ENCODE peak calls at places on chromosomes 2 and 18, in four cellular contexts. X is B cell, W is left cardiac atrium, M is kidney tubule cell. H is an unnamed sample.

GRCh38 chr2:86064006-86064405 is 41.7 kb downstream of the POLR1A start:
- DNase-seq in M (peak), X (no peak), W (no peak), H (no peak)

GRCh38 chr18:47317824-47318508 is 66.5 kb upstream of the SKOR2 start:
- DNase-seq in M (no peak), W (no peak), X (no peak), H (no peak)

GRCh38 chr18:48806551-48807261 is 144.1 kb downstream of the SMAD7 start:
- DNase-seq in W (peak), M (no peak), X (peak), H (no peak)

GRCh38 chr2:188209218-188209617 is 82.5 kb upstream of the GULP1 start:
- DNase-seq in W (no peak), X (no peak), M (no peak), H (no peak)

GRCh38 chr2:202109737-202110184 is 36.7 kb downstream of the KIAA2012 start:
- DNase-seq in X (no peak), M (peak), W (peak), H (peak)

GRCh38 chr18:11994346-11994707 is 13.0 kb downstream of the IMPA2 start:
- DNase-seq in M (peak), W (no peak), X (no peak), H (peak)

GRCh38 chr2:241817126-241817820 is 8.3 kb downstream of the NEU4 start:
- DNase-seq in W (peak), X (peak), M (no peak), H (no peak)

GRCh38 chr18:48129621-48130082 is 199.2 kb upstream of the SMAD2 start:
- DNase-seq in W (no peak), X (no peak), M (no peak), H (no peak)

GRCh38 chr2:226529556-226529955 is 270.1 kb downstream of the IRS1 start:
- DNase-seq in W (no peak), M (no peak), X (no peak), H (no peak)

GRCh38 chr2:26562811-26563645 is 78.1 kb downstream of the CIB4 start:
- DNase-seq in X (peak), W (peak), M (peak), H (no peak)

GRCh38 chr2:163771596-163771995 is 35.8 kb upstream of the FIGN start:
- DNase-seq in W (no peak), M (peak), X (no peak), H (no peak)

GRCh38 chr2:12050381-12050780 is 303.9 kb downstream of the LPIN1 start:
- DNase-seq in W (no peak), M (peak), X (peak), H (no peak)

GRCh38 chr2:111707700-111708099 is 176.3 kb downstream of the ANAPC1 start:
- DNase-seq in M (no peak), W (no peak), X (no peak), H (no peak)

GRCh38 chr2:118667964-118668363 is 179.5 kb downstream of the EN1 start:
- DNase-seq in M (peak), X (no peak), W (no peak), H (no peak)

GRCh38 chr2:218893349-218894167 is 12.9 kb downstream of the WNT10A start:
- DNase-seq in M (no peak), W (no peak), X (no peak), H (no peak)

GRCh38 chr2:133130548-133131246 is 437.6 kb downstream of the NCKAP5 start:
- DNase-seq in X (no peak), W (no peak), M (no peak), H (no peak)

GRCh38 chr2:233449071-233449901 is 95.0 kb downstream of the DGKD start:
- DNase-seq in X (no peak), W (peak), M (peak), H (no peak)

GRCh38 chr18:8858888-8859511 is 153.6 kb downstream of the MTCL1 start:
- DNase-seq in M (peak), W (no peak), X (no peak), H (no peak)

GRCh38 chr2:191555092-191555742 is 122.7 kb upstream of the NABP1 start:
- DNase-seq in M (peak), X (peak), W (peak), H (peak)

GRCh38 chr2:32627441-32627900 is 379 bp upstream of the TTC27 start:
- DNase-seq in M (peak), X (no peak), W (peak), H (no peak)

GRCh38 chr2:191757256-191757655 is 79.3 kb downstream of the NABP1 start:
- DNase-seq in X (no peak), W (no peak), M (no peak), H (no peak)

GRCh38 chr2:229857634-229858033 is 64.2 kb downstream of the TRIP12 start:
- DNase-seq in X (no peak), W (no peak), M (no peak), H (no peak)

GRCh38 chr18:22505136-22505535 is 87.4 kb upstream of the CTAGE1 start:
- DNase-seq in M (peak), W (no peak), X (no peak), H (no peak)

GRCh38 chr2:16005389-16005788 is 65.0 kb downstream of the MYCN start:
- DNase-seq in X (no peak), W (no peak), M (no peak), H (no peak)

GRCh38 chr18:8375899-8376512 is 233.2 kb upstream of the RAB12 start:
- DNase-seq in W (no peak), M (no peak), X (no peak), H (no peak)

GRCh38 chr2:205187731-205188130 is 494.6 kb upstream of the NRP2 start:
- DNase-seq in M (peak), W (no peak), X (no peak), H (no peak)

GRCh38 chr2:219544567-219544966 is 739 bp downstream of the TMEM198 start:
- DNase-seq in M (no peak), X (no peak), W (no peak), H (no peak)

GRCh38 chr2:237440819-237441281 is 26.9 kb upstream of the COL6A3 start:
- DNase-seq in X (no peak), M (no peak), W (no peak), H (no peak)

GRCh38 chr2:191675807-191676667 is 1.9 kb upstream of the NABP1 start:
- DNase-seq in M (peak), X (peak), W (peak), H (no peak)

GRCh38 chr2:163453920-163454319 is 281.9 kb downstream of the FIGN start:
- DNase-seq in X (no peak), W (no peak), M (no peak), H (no peak)

GRCh38 chr2:97781981-97782380 is 68.6 kb downstream of the ZAP70 start:
- DNase-seq in X (no peak), W (no peak), M (no peak), H (no peak)

GRCh38 chr2:120860579-120860922 is 124.9 kb downstream of the GLI2 start:
- DNase-seq in X (no peak), W (no peak), M (no peak), H (no peak)

GRCh38 chr2:106581276-106581675 is 94.1 kb downstream of the CD8B2 start:
- DNase-seq in M (no peak), X (no peak), W (no peak), H (no peak)

GRCh38 chr18:76450452-76450851 is 44.6 kb downstream of the ZNF516 start:
- DNase-seq in W (no peak), X (no peak), M (no peak), H (no peak)

GRCh38 chr2:45237850-45238542 is 228.7 kb upstream of the SIX2 start:
- DNase-seq in W (peak), M (peak), X (no peak), H (peak)